ENCODE peak calls at places on chromosomes 3 and 15, in eight cellular contexts. T is ovary, F is transverse colon, E is fibroblast of the aortic adventitia, N is A549, O is endothelial cell of umbilical vein, J is neural crest cell, Y is fibroblast of pulmonary artery. Z is an unnamed sample.

GRCh38 chr3:142239421-142239820 is 14.0 kb upstream of the GK5 start:
- DNase-seq in T (no peak), Y (peak; percentile 55), J (no peak), F (no peak), E (peak; percentile 11), O (no peak), N (no peak), Z (no peak)

GRCh38 chr15:73633991-73634495 is 854 bp upstream of the NPTN start:
- DNase-seq in T (no peak), Y (peak; percentile 89), F (no peak), E (peak; percentile 92), O (peak; percentile 26), N (peak; percentile 69), J (no peak), Z (no peak)

GRCh38 chr15:52369455-52369854 is 73.9 kb upstream of the MYO5C start:
- DNase-seq in O (no peak), F (no peak), N (no peak), T (no peak), E (no peak), J (no peak), Y (no peak), Z (no peak)

GRCh38 chr3:31041161-31041978 is 146.9 kb upstream of the GADL1 start:
- DNase-seq in T (no peak), E (peak; percentile 77), O (peak; percentile 21), Y (peak; percentile 70), N (peak; percentile 29), J (no peak), F (no peak), Z (no peak)

GRCh38 chr3:192887701-192888100 is 30.0 kb downstream of the MB21D2 start:
- DNase-seq in F (no peak), E (no peak), J (no peak), T (no peak), N (peak; percentile 81), Y (no peak), O (no peak), Z (no peak)

GRCh38 chr3:9951962-9952805 is at the start of gene PRRT3:
- DNase-seq in F (peak; percentile 34), E (peak; percentile 27), O (no peak), Y (peak; percentile 44), J (peak; percentile 42), T (no peak), N (peak; percentile 38), Z (peak; percentile 55)

GRCh38 chr3:102089904-102090492 is 240.7 kb downstream of the NFKBIZ start:
- DNase-seq in F (peak; percentile 38), J (no peak), E (peak; percentile 55), N (peak; percentile 91), Y (peak; percentile 63), O (peak; percentile 35), T (no peak), Z (no peak)

GRCh38 chr15:78619022-78619950 is 1.5 kb downstream of the CHRNA3 start:
- DNase-seq in O (no peak), E (no peak), Y (no peak), J (no peak), N (no peak), F (no peak), T (no peak), Z (no peak)

GRCh38 chr3:159174715-159175390 is 373.0 kb downstream of the MFSD1 start:
- DNase-seq in O (no peak), Y (no peak), E (no peak), T (no peak), N (no peak), F (no peak), J (no peak), Z (no peak)

GRCh38 chr3:71521021-71521352 is 62.5 kb downstream of the FOXP1 start:
- DNase-seq in T (no peak), N (no peak), J (no peak), O (no peak), E (no peak), Y (no peak), F (no peak), Z (no peak)

GRCh38 chr3:123086110-123086642 is 19.4 kb downstream of the PDIA5 start:
- DNase-seq in T (no peak), J (no peak), Y (no peak), O (no peak), N (no peak), E (peak; percentile 57), F (no peak), Z (no peak)

GRCh38 chr3:123083446-123084124 is 16.8 kb downstream of the PDIA5 start:
- DNase-seq in F (no peak), N (no peak), T (no peak), Y (peak; percentile 85), O (peak; percentile 53), J (no peak), E (peak; percentile 87), Z (no peak)

GRCh38 chr3:123084738-123085237 is 18.0 kb downstream of the PDIA5 start:
- DNase-seq in J (no peak), F (no peak), T (peak; percentile 55), E (peak; percentile 28), Y (no peak), O (no peak), N (no peak), Z (no peak)

GRCh38 chr3:123084192-123084591 is 17.4 kb downstream of the PDIA5 start:
- DNase-seq in E (no peak), O (no peak), Y (no peak), T (peak; percentile 55), J (no peak), N (no peak), F (no peak), Z (no peak)

GRCh38 chr3:123085293-123085949 is 18.6 kb downstream of the PDIA5 start:
- DNase-seq in N (no peak), O (no peak), E (no peak), J (no peak), F (no peak), T (no peak), Y (no peak), Z (no peak)
- TF ChIP-seq CTCF in N (no peak), O (no peak), E (no peak), J (no peak), F (no peak), T (no peak), Y (no peak), Z (no peak)

GRCh38 chr15:71650603-71651002 is 159.8 kb upstream of the NR2E3 start:
- DNase-seq in Y (no peak), N (no peak), T (no peak), O (no peak), J (no peak), E (no peak), F (no peak), Z (no peak)
- TF ChIP-seq CTCF in Y (no peak), N (no peak), T (no peak), O (no peak), J (no peak), E (no peak), F (no peak), Z (no peak)

GRCh38 chr3:126732281-126733060 is 28.4 kb downstream of the CHCHD6 start:
- DNase-seq in N (no peak), T (no peak), E (no peak), F (no peak), Y (no peak), J (no peak), O (peak; percentile 6), Z (no peak)

GRCh38 chr3:126734324-126734723 is 30.3 kb downstream of the CHCHD6 start:
- DNase-seq in J (no peak), E (no peak), O (no peak), T (no peak), Y (no peak), F (no peak), N (no peak), Z (no peak)

GRCh38 chr3:126742057-126742456 is 38.0 kb downstream of the CHCHD6 start:
- DNase-seq in T (no peak), N (no peak), Y (no peak), J (no peak), O (no peak), E (no peak), F (no peak), Z (no peak)

GRCh38 chr3:126733061-126733430 is 29.0 kb downstream of the CHCHD6 start:
- DNase-seq in Y (no peak), O (no peak), T (no peak), J (no peak), F (no peak), N (no peak), E (no peak), Z (no peak)

GRCh38 chr3:126737527-126737926 is 33.5 kb downstream of the CHCHD6 start:
- DNase-seq in E (no peak), Y (no peak), T (no peak), O (no peak), N (no peak), F (no peak), J (no peak), Z (no peak)
- TF ChIP-seq CTCF in E (peak; percentile 18), Y (no peak), T (no peak), O (no peak), N (no peak), F (no peak), J (no peak), Z (peak; percentile 40)

GRCh38 chr15:98568382-98569017 is 79.8 kb upstream of the IGF1R start:
- DNase-seq in O (no peak), F (no peak), N (peak; percentile 31), E (peak; percentile 18), T (no peak), J (no peak), Y (peak; percentile 18), Z (no peak)
- TF ChIP-seq CTCF in O (peak; percentile 8), F (no peak), N (peak; percentile 50), E (peak; percentile 48), T (no peak), J (peak; percentile 63), Y (peak; percentile 51), Z (peak; percentile 64)

DNA sequence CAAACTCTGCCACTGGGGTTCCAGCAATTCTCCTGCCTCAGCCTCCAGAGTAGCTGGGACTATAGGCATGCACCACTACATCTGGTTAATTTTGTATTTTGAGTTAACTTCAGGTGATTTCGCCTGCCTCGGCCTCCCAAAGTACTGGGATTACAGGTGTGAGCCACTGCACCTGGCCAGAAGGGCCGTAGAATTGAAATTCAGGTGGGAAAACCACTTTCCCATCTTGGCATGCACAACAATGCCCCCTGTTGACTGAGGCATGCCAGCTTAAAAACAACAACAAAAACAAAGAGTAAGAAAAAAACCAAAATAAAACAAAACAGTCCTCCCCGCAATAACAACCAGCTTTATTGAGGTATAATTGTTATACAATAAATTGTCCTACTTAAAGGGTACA is 32.6 kb upstream of the RAB11A start:
- DNase-seq in Y (no peak), F (no peak), T (no peak), O (no peak), J (no peak), N (no peak), E (no peak), Z (no peak)
- TF ChIP-seq CTCF in Y (peak; percentile 13), F (no peak), T (no peak), O (peak; percentile 15), J (peak; percentile 26), N (peak; percentile 56), E (no peak), Z (no peak)

GRCh38 chr3:50154476-50154839 is 666 bp upstream of the SEMA3F start:
- DNase-seq in O (peak; percentile 47), T (no peak), J (peak; percentile 22), F (no peak), N (no peak), E (no peak), Y (no peak), Z (peak; percentile 62)
- TF ChIP-seq CTCF in O (peak; percentile 71), T (no peak), J (peak; percentile 29), F (no peak), N (peak; percentile 20), E (peak; percentile 0), Y (no peak), Z (no peak)

GRCh38 chr15:92715753-92716152 is 60.2 kb upstream of the FAM174B start:
- DNase-seq in N (no peak), O (peak; percentile 84), T (peak; percentile 45), E (peak; percentile 21), J (no peak), Y (peak; percentile 55), F (no peak), Z (no peak)
- TF ChIP-seq CTCF in N (no peak), O (no peak), T (no peak), E (no peak), J (no peak), Y (no peak), F (no peak), Z (no peak)

GRCh38 chr3:79767194-79767952 is 425 bp downstream of the ROBO1 start:
- DNase-seq in O (peak; percentile 68), Y (peak; percentile 4), E (no peak), F (no peak), J (peak; percentile 21), T (no peak), N (no peak), Z (no peak)
- TF ChIP-seq CTCF in O (peak; percentile 44), Y (no peak), E (no peak), F (no peak), J (peak; percentile 52), T (no peak), N (no peak), Z (peak; percentile 25)

Z was measured in mesothelial cell of epicardium.